ENCODE peak calls at places on chromosomes 6 and 20, in ten cellular contexts. H is PC-3; O is cardiac muscle cell; U is lower leg skin; Z is mammary epithelial cell; K is fibroblast of pulmonary artery; J is MCF 10A; S is MM.1S; V is activated CD8-positive, alpha-beta T cell treated with anti-CD3 and anti-CD28 coated beads for 36 hours; I is ovary. M is an unnamed sample.

GRCh38 chr6:167699141-167700036 is 127.3 kb upstream of the AFDN start:
- DNase-seq in J (peak; percentile 17), Z (no peak), S (no peak), K (peak; percentile 76), I (peak; percentile 50), O (peak; percentile 71), H (peak; percentile 46), V (peak; percentile 83), U (peak; percentile 72), M (no peak)

GRCh38 chr20:419556-420168 is 11.6 kb downstream of the RBCK1 start:
- DNase-seq in K (no peak), U (no peak), S (no peak), V (no peak), Z (peak; percentile 51), H (no peak), I (no peak), O (no peak), J (no peak), M (no peak)

GRCh38 chr6:7106752-7107577 is 796 bp upstream of the RREB1 start:
- DNase-seq in H (peak; percentile 21), I (peak; percentile 51), U (peak; percentile 29), V (peak; percentile 80), S (no peak), K (no peak), Z (no peak), J (no peak), O (no peak), M (peak; percentile 53)

GRCh38 chr6:37068523-37069270 is 63.2 kb downstream of the FGD2 start:
- DNase-seq in K (no peak), I (no peak), Z (no peak), O (no peak), S (no peak), V (no peak), J (no peak), U (no peak), H (no peak), M (no peak)

GRCh38 chr6:9504191-9504590 is 910.7 kb downstream of the TFAP2A start:
- DNase-seq in S (no peak), K (no peak), H (peak; percentile 43), Z (no peak), O (no peak), V (no peak), J (no peak), I (no peak), U (no peak), M (no peak)

GRCh38 chr6:130945401-130945919 is 117.6 kb downstream of the EPB41L2 start:
- DNase-seq in U (no peak), Z (peak; percentile 17), K (peak; percentile 84), H (peak; percentile 10), J (no peak), V (no peak), S (no peak), O (peak; percentile 75), I (no peak), M (no peak)

GRCh38 chr20:48736636-48737035 is 91.2 kb downstream of the PREX1 start:
- DNase-seq in H (no peak), O (no peak), I (no peak), Z (no peak), V (no peak), U (no peak), S (no peak), K (no peak), J (no peak), M (no peak)

GRCh38 chr6:3443221-3443515 is 13.7 kb downstream of the SLC22A23 start:
- DNase-seq in H (no peak), K (no peak), J (no peak), Z (no peak), O (no peak), I (no peak), U (no peak), V (no peak), S (no peak), M (no peak)

GRCh38 chr20:24480523-24480922 is 11.1 kb downstream of the SYNDIG1 start:
- DNase-seq in J (no peak), S (no peak), H (no peak), V (no peak), O (no peak), Z (no peak), U (no peak), K (no peak), I (no peak), M (no peak)

GRCh38 chr20:24479106-24479505 is 9.7 kb downstream of the SYNDIG1 start:
- DNase-seq in K (no peak), V (no peak), I (no peak), O (no peak), H (no peak), S (no peak), J (no peak), Z (no peak), U (no peak), M (no peak)

GRCh38 chr20:24478584-24478983 is 9.2 kb downstream of the SYNDIG1 start:
- DNase-seq in I (no peak), O (no peak), V (no peak), H (no peak), J (no peak), Z (no peak), S (no peak), U (no peak), K (no peak), M (no peak)

GRCh38 chr20:24479595-24479994 is 10.2 kb downstream of the SYNDIG1 start:
- DNase-seq in H (no peak), V (no peak), K (no peak), J (no peak), O (no peak), I (no peak), U (no peak), S (no peak), Z (no peak), M (no peak)

DNA sequence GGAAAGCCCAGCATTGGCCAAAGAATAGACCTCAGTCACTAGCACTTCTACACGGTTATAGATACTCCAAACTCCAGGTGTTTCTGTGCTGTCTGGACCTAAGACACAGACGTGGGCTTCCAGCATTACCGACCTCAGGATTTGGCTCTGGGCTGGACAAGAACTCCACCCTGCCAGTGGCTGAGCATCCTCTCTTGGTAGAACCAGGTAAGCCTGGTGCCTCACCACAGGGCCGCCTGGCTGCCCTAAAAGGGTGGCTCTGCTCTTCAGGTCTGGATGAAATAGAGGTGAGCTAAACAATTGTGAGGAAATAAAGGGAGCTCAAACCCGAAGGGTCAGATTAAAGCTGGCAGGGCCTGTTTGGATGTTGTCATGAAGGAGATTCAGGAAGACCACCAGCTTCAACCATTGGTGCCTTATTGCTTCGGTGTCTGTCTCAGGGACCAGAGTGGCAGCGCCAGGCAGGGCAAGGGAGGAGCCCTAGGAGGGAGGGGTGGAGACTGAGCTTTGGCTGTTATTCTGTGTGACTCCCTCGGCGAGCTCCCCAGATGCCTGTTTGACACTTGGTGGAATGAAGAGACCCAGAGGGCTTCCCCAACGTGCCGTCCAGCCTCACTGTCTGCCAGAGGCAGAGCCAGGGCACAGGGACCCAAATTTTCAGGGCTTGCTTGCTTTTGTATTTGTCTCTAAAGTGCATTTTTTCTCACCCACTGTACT is 8.6 kb downstream of the SYNDIG1 start:
- DNase-seq in H (no peak), Z (no peak), O (no peak), S (no peak), K (no peak), I (no peak), J (no peak), V (no peak), U (no peak), M (no peak)
- TF ChIP-seq CTCF in H (no peak), Z (no peak), O (no peak), S (no peak), K (no peak), I (no peak), J (no peak), V (no peak), U (no peak), M (no peak)

GRCh38 chr20:63188159-63188442 is 27.8 kb downstream of the YTHDF1 start:
- DNase-seq in V (no peak), O (no peak), I (no peak), U (no peak), S (no peak), K (no peak), Z (no peak), J (no peak), H (no peak), M (no peak)

GRCh38 chr20:63185215-63185796 is 30.6 kb downstream of the YTHDF1 start:
- DNase-seq in J (no peak), H (no peak), V (no peak), I (no peak), U (no peak), S (no peak), O (no peak), Z (no peak), K (no peak), M (no peak)

GRCh38 chr20:63186084-63186483 is 29.8 kb downstream of the YTHDF1 start:
- DNase-seq in S (no peak), K (no peak), V (no peak), U (no peak), Z (no peak), J (no peak), I (no peak), O (no peak), H (no peak), M (no peak)

GRCh38 chr20:63187338-63188158 is 28.4 kb downstream of the YTHDF1 start:
- DNase-seq in J (no peak), U (no peak), I (no peak), V (no peak), O (no peak), H (no peak), Z (no peak), K (no peak), S (no peak), M (no peak)

GRCh38 chr20:63186528-63187316 is 29.2 kb downstream of the YTHDF1 start:
- DNase-seq in K (no peak), U (no peak), I (no peak), H (peak; percentile 76), V (no peak), Z (peak; percentile 57), O (no peak), S (no peak), J (peak; percentile 66), M (no peak)
- TF ChIP-seq CTCF in K (peak; percentile 2), U (no peak), I (no peak), H (peak; percentile 68), V (no peak), Z (peak; percentile 68), O (peak; percentile 4), S (no peak), J (peak; percentile 37), M (no peak)

GRCh38 chr6:43097502-43097901 is 21.4 kb downstream of the PTK7 start:
- DNase-seq in Z (no peak), O (no peak), V (no peak), J (no peak), S (no peak), K (no peak), H (no peak), U (no peak), I (no peak), M (no peak)
- TF ChIP-seq CTCF in Z (no peak), O (no peak), V (no peak), J (no peak), S (no peak), K (no peak), H (no peak), U (no peak), I (no peak), M (no peak)

DNA sequence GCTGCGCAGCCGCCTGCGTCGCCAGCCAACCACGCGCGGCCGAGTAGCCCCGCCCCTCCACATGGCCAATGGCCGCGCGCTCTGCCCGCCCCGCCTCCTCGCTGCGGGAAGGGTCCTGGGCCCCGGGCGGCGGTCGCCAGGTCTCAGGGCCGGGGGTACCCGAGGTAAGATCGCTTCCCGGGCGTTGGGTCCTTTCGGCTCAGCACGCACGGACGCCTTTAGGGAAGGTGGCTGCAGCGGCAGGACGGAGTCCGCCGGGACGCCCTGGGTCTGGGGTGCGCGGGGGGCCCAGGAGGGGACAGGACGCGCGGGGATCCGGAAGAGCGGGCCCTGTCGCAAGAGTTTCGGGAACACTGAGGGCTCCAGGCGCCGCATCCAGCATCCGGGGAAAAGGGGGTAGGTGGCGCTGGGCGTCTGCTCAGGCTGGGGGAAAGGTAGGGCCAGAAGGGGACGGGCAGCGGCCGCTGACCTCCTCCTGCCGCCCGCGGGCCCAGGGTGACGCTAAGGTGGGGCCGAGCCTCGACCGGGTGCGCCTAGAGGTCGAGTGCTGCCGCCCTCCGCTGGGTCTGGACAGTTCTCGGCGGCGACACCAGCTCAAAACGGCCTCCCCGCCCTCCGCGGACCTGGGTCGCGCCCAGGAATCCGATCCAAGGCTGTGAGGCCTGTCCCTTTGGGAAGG is at the start of gene MAVS:
- DNase-seq in U (peak; percentile 83), V (peak; percentile 86), O (peak; percentile 81), I (peak; percentile 90), Z (peak; percentile 73), H (peak; percentile 88), K (peak; percentile 74), J (peak; percentile 86), S (peak; percentile 87), M (peak; percentile 71)
- TF ChIP-seq CTCF in U (no peak), V (no peak), O (no peak), I (no peak), Z (peak; percentile 3), H (no peak), K (no peak), J (no peak), S (peak; percentile 10), M (no peak)

M was measured in D721Med.